ENCODE peak calls at places on chromosomes 16 and 17, in six cellular contexts. One of them, this sample, is unnamed. For H3K4me1, the result is how much of the 10 kb centered on the place peaks cover.

GRCh38 chr17:7312432-7313027 is 2.6 kb downstream of the GPS2 start:
- DNase-seq in uterus: no peak
- DNase-seq in A549: no peak
- DNase-seq in cardiac muscle cell: no peak
- DNase-seq in esophagus squamous epithelium: no peak
- DNase-seq in transverse colon: no peak
- DNase-seq in this sample: no peak

GRCh38 chr16:1202274-1202673 is 22.8 kb downstream of the TPSG1 start:
- DNase-seq in uterus: no peak
- DNase-seq in A549: no peak
- DNase-seq in cardiac muscle cell: no peak
- DNase-seq in esophagus squamous epithelium: no peak
- DNase-seq in transverse colon: no peak
- DNase-seq in this sample: no peak

GRCh38 chr17:35766903-35767510 is 6.3 kb downstream of the C17orf50 start:
- DNase-seq in uterus: no peak
- DNase-seq in A549: peak
- DNase-seq in cardiac muscle cell: peak
- DNase-seq in esophagus squamous epithelium: no peak
- DNase-seq in transverse colon: no peak
- DNase-seq in this sample: no peak

GRCh38 chr17:5381542-5381941 is 37.9 kb downstream of the NUP88 start:
- DNase-seq in uterus: no peak
- DNase-seq in A549: no peak
- DNase-seq in cardiac muscle cell: no peak
- DNase-seq in esophagus squamous epithelium: no peak
- DNase-seq in transverse colon: no peak
- DNase-seq in this sample: no peak

GRCh38 chr16:64740261-64740660 is 381.6 kb downstream of the CDH11 start:
- DNase-seq in uterus: no peak
- DNase-seq in A549: no peak
- DNase-seq in cardiac muscle cell: no peak
- DNase-seq in esophagus squamous epithelium: no peak
- DNase-seq in transverse colon: no peak
- DNase-seq in this sample: no peak

GRCh38 chr16:72850021-72850420 is 197.9 kb downstream of the ZFHX3 start:
- DNase-seq in uterus: no peak
- DNase-seq in A549: no peak
- DNase-seq in cardiac muscle cell: no peak
- DNase-seq in esophagus squamous epithelium: no peak
- DNase-seq in transverse colon: no peak
- DNase-seq in this sample: no peak

GRCh38 chr17:63555475-63556156 is 5.3 kb downstream of the DCAF7 start:
- DNase-seq in uterus: no peak
- DNase-seq in A549: no peak
- DNase-seq in cardiac muscle cell: no peak
- DNase-seq in esophagus squamous epithelium: no peak
- DNase-seq in transverse colon: no peak
- DNase-seq in this sample: no peak

GRCh38 chr16:55499951-55500350 is 8.9 kb upstream of the LPCAT2 start:
- DNase-seq in uterus: no peak
- DNase-seq in A549: no peak
- DNase-seq in cardiac muscle cell: peak
- DNase-seq in esophagus squamous epithelium: no peak
- DNase-seq in transverse colon: no peak
- DNase-seq in this sample: peak

GRCh38 chr16:84339766-84340165 is 28.6 kb upstream of the ATP2C2 start:
- DNase-seq in uterus: no peak
- DNase-seq in A549: no peak
- DNase-seq in cardiac muscle cell: no peak
- DNase-seq in esophagus squamous epithelium: no peak
- DNase-seq in transverse colon: no peak
- DNase-seq in this sample: no peak

GRCh38 chr16:81326971-81327370 is 12.2 kb downstream of the GAN start:
- DNase-seq in uterus: no peak
- DNase-seq in A549: no peak
- DNase-seq in cardiac muscle cell: no peak
- DNase-seq in esophagus squamous epithelium: no peak
- DNase-seq in transverse colon: no peak
- DNase-seq in this sample: no peak

GRCh38 chr17:63431939-63432804 is 13.9 kb downstream of the CYB561 start:
- DNase-seq in uterus: no peak
- DNase-seq in A549: no peak
- DNase-seq in cardiac muscle cell: peak
- DNase-seq in esophagus squamous epithelium: no peak
- DNase-seq in transverse colon: peak
- DNase-seq in this sample: no peak

GRCh38 chr16:65522412-65522811 is 400.5 kb upstream of the CDH11 start:
- DNase-seq in uterus: no peak
- DNase-seq in A549: no peak
- DNase-seq in cardiac muscle cell: no peak
- DNase-seq in esophagus squamous epithelium: no peak
- DNase-seq in transverse colon: no peak
- DNase-seq in this sample: no peak

GRCh38 chr17:68011199-68011665 is 15.0 kb upstream of the C17orf58 start:
- DNase-seq in uterus: no peak
- DNase-seq in A549: peak
- DNase-seq in cardiac muscle cell: peak
- DNase-seq in esophagus squamous epithelium: no peak
- DNase-seq in transverse colon: peak
- DNase-seq in this sample: no peak

GRCh38 chr17:27810902-27811557 is 10.7 kb upstream of the NOS2 start:
- DNase-seq in uterus: no peak
- DNase-seq in A549: no peak
- DNase-seq in cardiac muscle cell: no peak
- DNase-seq in esophagus squamous epithelium: no peak
- DNase-seq in transverse colon: no peak
- DNase-seq in this sample: no peak

GRCh38 chr17:39782980-39783379 is 45.2 kb downstream of the GRB7 start:
- DNase-seq in uterus: no peak
- DNase-seq in A549: no peak
- DNase-seq in cardiac muscle cell: no peak
- DNase-seq in esophagus squamous epithelium: no peak
- DNase-seq in transverse colon: no peak
- DNase-seq in this sample: no peak

GRCh38 chr16:85172465-85173071 is 60.3 kb upstream of the CIBAR2 start:
- DNase-seq in uterus: no peak
- DNase-seq in A549: peak
- DNase-seq in cardiac muscle cell: peak
- DNase-seq in esophagus squamous epithelium: no peak
- DNase-seq in transverse colon: no peak
- DNase-seq in this sample: no peak

GRCh38 chr17:79695293-79696158 is 35.2 kb upstream of the ENPP7 start:
- DNase-seq in uterus: no peak
- DNase-seq in A549: no peak
- DNase-seq in cardiac muscle cell: no peak
- DNase-seq in esophagus squamous epithelium: no peak
- DNase-seq in transverse colon: no peak
- DNase-seq in this sample: no peak

GRCh38 chr16:22311520-22311919 is 14.3 kb downstream of the POLR3E start:
- DNase-seq in uterus: no peak
- DNase-seq in A549: no peak
- DNase-seq in cardiac muscle cell: no peak
- DNase-seq in esophagus squamous epithelium: no peak
- DNase-seq in transverse colon: no peak
- DNase-seq in this sample: no peak

GRCh38 chr16:10181196-10182162 is 749 bp downstream of the GRIN2A start:
- DNase-seq in uterus: peak
- DNase-seq in A549: peak
- DNase-seq in cardiac muscle cell: peak
- DNase-seq in esophagus squamous epithelium: no peak
- DNase-seq in transverse colon: peak
- DNase-seq in this sample: no peak

GRCh38 chr17:27946521-27946920 is 53.4 kb upstream of the LYRM9 start:
- DNase-seq in uterus: no peak
- DNase-seq in A549: no peak
- DNase-seq in cardiac muscle cell: no peak
- DNase-seq in esophagus squamous epithelium: no peak
- DNase-seq in transverse colon: no peak
- DNase-seq in this sample: no peak

DNA sequence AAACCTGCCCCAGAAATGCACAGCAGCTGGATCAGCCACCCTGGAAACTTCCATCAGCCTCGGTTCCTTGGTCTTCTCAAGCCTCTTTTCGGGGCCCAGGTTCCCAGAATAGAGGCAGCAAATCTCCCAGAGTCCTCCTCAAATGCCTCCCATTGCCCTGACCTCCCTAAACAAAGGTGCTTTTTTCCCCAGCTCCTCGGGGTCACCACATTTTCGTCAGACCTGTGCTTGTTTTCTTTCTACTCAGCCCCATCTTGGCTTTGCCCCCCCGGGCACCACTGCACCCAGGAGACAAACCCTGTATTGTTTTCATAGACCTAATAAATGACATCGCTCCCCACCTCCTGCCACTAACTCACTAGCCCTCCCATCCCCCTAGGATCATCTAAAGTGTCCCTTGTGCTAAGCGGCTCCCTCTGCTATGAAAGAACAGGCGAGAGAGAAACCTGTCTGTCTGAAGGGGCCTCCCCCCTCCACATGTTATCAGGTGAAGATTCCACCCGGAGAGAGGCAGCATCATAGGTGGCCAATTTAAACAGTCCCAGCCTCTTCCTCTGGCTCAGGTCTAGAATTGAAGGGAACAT is 451.1 kb downstream of the SOX9 start:
- DNase-seq in uterus: no peak
- DNase-seq in A549: no peak
- DNase-seq in cardiac muscle cell: no peak
- DNase-seq in esophagus squamous epithelium: no peak
- DNase-seq in transverse colon: no peak
- DNase-seq in this sample: no peak
- H3K4me1 ChIP-seq in uterus: under half
- H3K4me1 ChIP-seq in A549: half or more
- H3K4me1 ChIP-seq in cardiac muscle cell: under half
- H3K4me1 ChIP-seq in esophagus squamous epithelium: under half
- H3K4me1 ChIP-seq in transverse colon: under half
- H3K4me1 ChIP-seq in this sample: under half

GRCh38 chr17:20208717-20209116 is 199.6 kb downstream of the SPECC1 start:
- DNase-seq in uterus: no peak
- DNase-seq in A549: no peak
- DNase-seq in cardiac muscle cell: no peak
- DNase-seq in esophagus squamous epithelium: no peak
- DNase-seq in transverse colon: no peak
- DNase-seq in this sample: no peak

GRCh38 chr17:20205609-20206008 is 196.4 kb downstream of the SPECC1 start:
- DNase-seq in uterus: no peak
- DNase-seq in A549: no peak
- DNase-seq in cardiac muscle cell: no peak
- DNase-seq in esophagus squamous epithelium: no peak
- DNase-seq in transverse colon: no peak
- DNase-seq in this sample: no peak

GRCh38 chr17:20206068-20206467 is 196.9 kb downstream of the SPECC1 start:
- DNase-seq in uterus: peak
- DNase-seq in A549: peak
- DNase-seq in cardiac muscle cell: no peak
- DNase-seq in esophagus squamous epithelium: no peak
- DNase-seq in transverse colon: no peak
- DNase-seq in this sample: no peak

GRCh38 chr17:20207295-20207985 is 198.3 kb downstream of the SPECC1 start:
- DNase-seq in uterus: no peak
- DNase-seq in A549: no peak
- DNase-seq in cardiac muscle cell: no peak
- DNase-seq in esophagus squamous epithelium: no peak
- DNase-seq in transverse colon: no peak
- DNase-seq in this sample: no peak

DNA sequence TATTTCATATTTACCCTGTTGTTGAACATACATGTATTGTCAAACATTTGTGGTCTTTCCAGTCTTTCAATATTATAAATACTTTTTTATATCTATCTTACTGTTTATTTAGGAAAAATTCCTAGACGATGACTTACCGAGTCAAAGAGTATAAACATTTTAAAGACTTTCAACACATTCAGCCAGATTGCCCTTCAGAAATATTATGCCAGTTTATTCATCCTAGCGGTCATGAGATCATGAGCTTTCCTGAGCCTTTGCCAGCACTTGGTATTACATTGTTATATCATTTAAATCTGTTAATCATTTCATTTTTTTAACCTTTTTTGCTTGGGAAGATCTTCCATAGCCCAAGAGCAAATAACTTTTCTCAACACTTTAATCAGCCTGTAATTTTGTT is 197.4 kb downstream of the SPECC1 start:
- DNase-seq in uterus: no peak
- DNase-seq in A549: peak
- DNase-seq in cardiac muscle cell: no peak
- DNase-seq in esophagus squamous epithelium: no peak
- DNase-seq in transverse colon: no peak
- DNase-seq in this sample: no peak
- H3K4me3 ChIP-seq in uterus: no peak
- H3K4me3 ChIP-seq in A549: no peak
- H3K4me3 ChIP-seq in cardiac muscle cell: no peak
- H3K4me3 ChIP-seq in esophagus squamous epithelium: no peak
- H3K4me3 ChIP-seq in transverse colon: no peak
- H3K4me3 ChIP-seq in this sample: no peak

GRCh38 chr17:164536-165235 is 16.8 kb downstream of the DOC2B start:
- DNase-seq in uterus: no peak
- DNase-seq in A549: peak
- DNase-seq in cardiac muscle cell: peak
- DNase-seq in esophagus squamous epithelium: no peak
- DNase-seq in transverse colon: peak
- DNase-seq in this sample: no peak
- TF ChIP-seq CTCF in uterus: peak
- TF ChIP-seq CTCF in A549: peak
- TF ChIP-seq CTCF in cardiac muscle cell: peak
- TF ChIP-seq CTCF in esophagus squamous epithelium: peak
- TF ChIP-seq CTCF in transverse colon: peak
- TF ChIP-seq CTCF in this sample: peak

GRCh38 chr17:12048843-12049473 is 28.3 kb downstream of the MAP2K4 start:
- DNase-seq in uterus: no peak
- DNase-seq in A549: no peak
- DNase-seq in cardiac muscle cell: no peak
- DNase-seq in esophagus squamous epithelium: no peak
- DNase-seq in transverse colon: no peak
- DNase-seq in this sample: no peak
- H3K4me1 ChIP-seq in uterus: under half
- H3K4me1 ChIP-seq in A549: under half
- H3K4me1 ChIP-seq in cardiac muscle cell: under half
- H3K4me1 ChIP-seq in esophagus squamous epithelium: under half
- H3K4me1 ChIP-seq in transverse colon: under half
- H3K4me1 ChIP-seq in this sample: under half

GRCh38 chr17:42233148-42233547 is 38.9 kb upstream of the GHDC start:
- DNase-seq in uterus: no peak
- DNase-seq in A549: no peak
- DNase-seq in cardiac muscle cell: no peak
- DNase-seq in esophagus squamous epithelium: no peak
- DNase-seq in transverse colon: no peak
- DNase-seq in this sample: no peak

GRCh38 chr17:42233994-42234393 is 39.7 kb upstream of the GHDC start:
- DNase-seq in uterus: no peak
- DNase-seq in A549: no peak
- DNase-seq in cardiac muscle cell: no peak
- DNase-seq in esophagus squamous epithelium: no peak
- DNase-seq in transverse colon: no peak
- DNase-seq in this sample: no peak

GRCh38 chr17:42224651-42225050 is 30.4 kb upstream of the GHDC start:
- DNase-seq in uterus: no peak
- DNase-seq in A549: no peak
- DNase-seq in cardiac muscle cell: no peak
- DNase-seq in esophagus squamous epithelium: no peak
- DNase-seq in transverse colon: no peak
- DNase-seq in this sample: no peak

GRCh38 chr17:42227849-42228696 is 33.8 kb upstream of the GHDC start:
- DNase-seq in uterus: no peak
- DNase-seq in A549: no peak
- DNase-seq in cardiac muscle cell: no peak
- DNase-seq in esophagus squamous epithelium: no peak
- DNase-seq in transverse colon: no peak
- DNase-seq in this sample: no peak

GRCh38 chr17:42230225-42230624 is 35.9 kb upstream of the GHDC start:
- DNase-seq in uterus: no peak
- DNase-seq in A549: no peak
- DNase-seq in cardiac muscle cell: no peak
- DNase-seq in esophagus squamous epithelium: no peak
- DNase-seq in transverse colon: no peak
- DNase-seq in this sample: no peak
- H3K4me3 ChIP-seq in uterus: no peak
- H3K4me3 ChIP-seq in A549: no peak
- H3K4me3 ChIP-seq in cardiac muscle cell: no peak
- H3K4me3 ChIP-seq in esophagus squamous epithelium: no peak
- H3K4me3 ChIP-seq in transverse colon: no peak
- H3K4me3 ChIP-seq in this sample: no peak

This sample was measured in RWPE2.